ENCODE peak calls at places on chromosomes 6 and 20, in seven cellular contexts. One of them, this sample, is unnamed. For H3K36me3, the result is how much of the 10 kb centered on the place peaks cover.

GRCh38 chr6:816510-817084 is 123.7 kb upstream of the EXOC2 start:
- DNase-seq in neuronal stem cell: no peak
- DNase-seq in hepatocyte: no peak
- DNase-seq in mesenchymal stem cell: no peak
- DNase-seq in IMR-90: no peak
- DNase-seq in astrocyte: no peak
- DNase-seq in GM12878: no peak
- DNase-seq in this sample: no peak

GRCh38 chr20:2693286-2693995 is 861 bp downstream of the EBF4 start:
- DNase-seq in neuronal stem cell: no peak
- DNase-seq in hepatocyte: peak
- DNase-seq in mesenchymal stem cell: peak
- DNase-seq in IMR-90: no peak
- DNase-seq in astrocyte: no peak
- DNase-seq in GM12878: no peak
- DNase-seq in this sample: no peak

GRCh38 chr6:33305052-33305451 is 6.3 kb upstream of the RGL2 start:
- DNase-seq in neuronal stem cell: no peak
- DNase-seq in hepatocyte: no peak
- DNase-seq in mesenchymal stem cell: no peak
- DNase-seq in IMR-90: no peak
- DNase-seq in astrocyte: no peak
- DNase-seq in GM12878: no peak
- DNase-seq in this sample: no peak

GRCh38 chr6:51398064-51398740 is 579.5 kb downstream of the TFAP2B start:
- DNase-seq in neuronal stem cell: no peak
- DNase-seq in hepatocyte: no peak
- DNase-seq in mesenchymal stem cell: no peak
- DNase-seq in IMR-90: no peak
- DNase-seq in astrocyte: peak
- DNase-seq in GM12878: peak
- DNase-seq in this sample: no peak

GRCh38 chr6:79821859-79822258 is 125.5 kb downstream of the ELOVL4 start:
- DNase-seq in neuronal stem cell: no peak
- DNase-seq in hepatocyte: peak
- DNase-seq in mesenchymal stem cell: peak
- DNase-seq in IMR-90: peak
- DNase-seq in astrocyte: no peak
- DNase-seq in GM12878: no peak
- DNase-seq in this sample: no peak

GRCh38 chr20:36682311-36682710 is 36.3 kb upstream of the SLA2 start:
- DNase-seq in neuronal stem cell: no peak
- DNase-seq in hepatocyte: no peak
- DNase-seq in mesenchymal stem cell: no peak
- DNase-seq in IMR-90: no peak
- DNase-seq in astrocyte: no peak
- DNase-seq in GM12878: no peak
- DNase-seq in this sample: no peak

GRCh38 chr20:38581013-38581412 is at the start of gene ADIG:
- DNase-seq in neuronal stem cell: no peak
- DNase-seq in hepatocyte: no peak
- DNase-seq in mesenchymal stem cell: no peak
- DNase-seq in IMR-90: no peak
- DNase-seq in astrocyte: no peak
- DNase-seq in GM12878: no peak
- DNase-seq in this sample: no peak

GRCh38 chr6:155126727-155127439 is 131.8 kb downstream of the TIAM2 start:
- DNase-seq in neuronal stem cell: no peak
- DNase-seq in hepatocyte: peak
- DNase-seq in mesenchymal stem cell: peak
- DNase-seq in IMR-90: peak
- DNase-seq in astrocyte: peak
- DNase-seq in GM12878: no peak
- DNase-seq in this sample: no peak

GRCh38 chr6:168314948-168315347 is 4.6 kb downstream of the DACT2 start:
- DNase-seq in neuronal stem cell: no peak
- DNase-seq in hepatocyte: peak
- DNase-seq in mesenchymal stem cell: no peak
- DNase-seq in IMR-90: no peak
- DNase-seq in astrocyte: no peak
- DNase-seq in GM12878: no peak
- DNase-seq in this sample: no peak

GRCh38 chr6:127435717-127436220 is 23.4 kb downstream of the KIAA0408 start:
- DNase-seq in neuronal stem cell: no peak
- DNase-seq in hepatocyte: no peak
- DNase-seq in mesenchymal stem cell: no peak
- DNase-seq in IMR-90: no peak
- DNase-seq in astrocyte: no peak
- DNase-seq in GM12878: no peak
- DNase-seq in this sample: no peak

GRCh38 chr6:31690231-31691077 is 9.6 kb upstream of the LY6G5C start:
- DNase-seq in neuronal stem cell: no peak
- DNase-seq in hepatocyte: peak
- DNase-seq in mesenchymal stem cell: no peak
- DNase-seq in IMR-90: no peak
- DNase-seq in astrocyte: no peak
- DNase-seq in GM12878: no peak
- DNase-seq in this sample: no peak

GRCh38 chr20:59568509-59569024 is 35.8 kb upstream of the PHACTR3 start:
- DNase-seq in neuronal stem cell: no peak
- DNase-seq in hepatocyte: no peak
- DNase-seq in mesenchymal stem cell: no peak
- DNase-seq in IMR-90: no peak
- DNase-seq in astrocyte: no peak
- DNase-seq in GM12878: no peak
- DNase-seq in this sample: no peak

GRCh38 chr20:13649548-13649947 is 10.8 kb upstream of the TASP1 start:
- DNase-seq in neuronal stem cell: no peak
- DNase-seq in hepatocyte: peak
- DNase-seq in mesenchymal stem cell: peak
- DNase-seq in IMR-90: no peak
- DNase-seq in astrocyte: peak
- DNase-seq in GM12878: no peak
- DNase-seq in this sample: no peak

GRCh38 chr6:73728548-73729205 is 32.7 kb downstream of the CD109 start:
- DNase-seq in neuronal stem cell: no peak
- DNase-seq in hepatocyte: no peak
- DNase-seq in mesenchymal stem cell: no peak
- DNase-seq in IMR-90: no peak
- DNase-seq in astrocyte: no peak
- DNase-seq in GM12878: peak
- DNase-seq in this sample: no peak

GRCh38 chr6:109523478-109523877 is 40.5 kb upstream of the ZBTB24 start:
- DNase-seq in neuronal stem cell: no peak
- DNase-seq in hepatocyte: no peak
- DNase-seq in mesenchymal stem cell: no peak
- DNase-seq in IMR-90: peak
- DNase-seq in astrocyte: peak
- DNase-seq in GM12878: no peak
- DNase-seq in this sample: no peak

GRCh38 chr6:56399250-56399671 is 151.9 kb upstream of the COL21A1 start:
- DNase-seq in neuronal stem cell: no peak
- DNase-seq in hepatocyte: peak
- DNase-seq in mesenchymal stem cell: no peak
- DNase-seq in IMR-90: peak
- DNase-seq in astrocyte: peak
- DNase-seq in GM12878: no peak
- DNase-seq in this sample: no peak

GRCh38 chr20:15818651-15819071 is 754.6 kb downstream of the KIF16B start:
- DNase-seq in neuronal stem cell: no peak
- DNase-seq in hepatocyte: no peak
- DNase-seq in mesenchymal stem cell: no peak
- DNase-seq in IMR-90: no peak
- DNase-seq in astrocyte: no peak
- DNase-seq in GM12878: no peak
- DNase-seq in this sample: no peak

GRCh38 chr20:63328026-63328700 is 33.0 kb downstream of the CHRNA4 start:
- DNase-seq in neuronal stem cell: no peak
- DNase-seq in hepatocyte: no peak
- DNase-seq in mesenchymal stem cell: no peak
- DNase-seq in IMR-90: no peak
- DNase-seq in astrocyte: no peak
- DNase-seq in GM12878: no peak
- DNase-seq in this sample: no peak

GRCh38 chr6:29938746-29939508 is 3.4 kb upstream of the HLA-A start:
- DNase-seq in neuronal stem cell: no peak
- DNase-seq in hepatocyte: no peak
- DNase-seq in mesenchymal stem cell: no peak
- DNase-seq in IMR-90: no peak
- DNase-seq in astrocyte: no peak
- DNase-seq in GM12878: no peak
- DNase-seq in this sample: no peak

GRCh38 chr6:155084431-155085123 is 89.5 kb downstream of the TIAM2 start:
- DNase-seq in neuronal stem cell: no peak
- DNase-seq in hepatocyte: no peak
- DNase-seq in mesenchymal stem cell: no peak
- DNase-seq in IMR-90: peak
- DNase-seq in astrocyte: peak
- DNase-seq in GM12878: no peak
- DNase-seq in this sample: no peak

GRCh38 chr6:44035621-44036020 is 91.6 kb downstream of the MRPL14 start:
- DNase-seq in neuronal stem cell: no peak
- DNase-seq in hepatocyte: no peak
- DNase-seq in mesenchymal stem cell: peak
- DNase-seq in IMR-90: peak
- DNase-seq in astrocyte: no peak
- DNase-seq in GM12878: no peak
- DNase-seq in this sample: no peak

GRCh38 chr6:109920911-109921310 is 57.2 kb upstream of the GPR6 start:
- DNase-seq in neuronal stem cell: no peak
- DNase-seq in hepatocyte: no peak
- DNase-seq in mesenchymal stem cell: no peak
- DNase-seq in IMR-90: no peak
- DNase-seq in astrocyte: no peak
- DNase-seq in GM12878: no peak
- DNase-seq in this sample: no peak

GRCh38 chr6:12160350-12160749 is 129.8 kb upstream of the EDN1 start:
- DNase-seq in neuronal stem cell: no peak
- DNase-seq in hepatocyte: no peak
- DNase-seq in mesenchymal stem cell: peak
- DNase-seq in IMR-90: peak
- DNase-seq in astrocyte: peak
- DNase-seq in GM12878: no peak
- DNase-seq in this sample: no peak

GRCh38 chr6:143884161-143884560 is 19.9 kb downstream of the ZC2HC1B start:
- DNase-seq in neuronal stem cell: no peak
- DNase-seq in hepatocyte: no peak
- DNase-seq in mesenchymal stem cell: no peak
- DNase-seq in IMR-90: peak
- DNase-seq in astrocyte: no peak
- DNase-seq in GM12878: no peak
- DNase-seq in this sample: no peak

GRCh38 chr6:143885116-143885515 is 20.8 kb downstream of the ZC2HC1B start:
- DNase-seq in neuronal stem cell: no peak
- DNase-seq in hepatocyte: no peak
- DNase-seq in mesenchymal stem cell: no peak
- DNase-seq in IMR-90: no peak
- DNase-seq in astrocyte: no peak
- DNase-seq in GM12878: no peak
- DNase-seq in this sample: no peak
- H2AFZ ChIP-seq in neuronal stem cell: no peak
- H2AFZ ChIP-seq in hepatocyte: no peak
- H2AFZ ChIP-seq in mesenchymal stem cell: no peak
- H2AFZ ChIP-seq in IMR-90: no peak
- H2AFZ ChIP-seq in astrocyte: no peak
- H2AFZ ChIP-seq in GM12878: no peak
- H2AFZ ChIP-seq in this sample: no peak

GRCh38 chr20:5950271-5951031 is at the start of the genes MCM8 and TRMT6:
- DNase-seq in neuronal stem cell: peak
- DNase-seq in hepatocyte: peak
- DNase-seq in mesenchymal stem cell: peak
- DNase-seq in IMR-90: peak
- DNase-seq in astrocyte: peak
- DNase-seq in GM12878: peak
- DNase-seq in this sample: peak
- H3K36me3 ChIP-seq in neuronal stem cell: half or more
- H3K36me3 ChIP-seq in hepatocyte: under half
- H3K36me3 ChIP-seq in mesenchymal stem cell: under half
- H3K36me3 ChIP-seq in IMR-90: under half
- H3K36me3 ChIP-seq in astrocyte: under half
- H3K36me3 ChIP-seq in GM12878: under half
- H3K36me3 ChIP-seq in this sample: half or more

DNA sequence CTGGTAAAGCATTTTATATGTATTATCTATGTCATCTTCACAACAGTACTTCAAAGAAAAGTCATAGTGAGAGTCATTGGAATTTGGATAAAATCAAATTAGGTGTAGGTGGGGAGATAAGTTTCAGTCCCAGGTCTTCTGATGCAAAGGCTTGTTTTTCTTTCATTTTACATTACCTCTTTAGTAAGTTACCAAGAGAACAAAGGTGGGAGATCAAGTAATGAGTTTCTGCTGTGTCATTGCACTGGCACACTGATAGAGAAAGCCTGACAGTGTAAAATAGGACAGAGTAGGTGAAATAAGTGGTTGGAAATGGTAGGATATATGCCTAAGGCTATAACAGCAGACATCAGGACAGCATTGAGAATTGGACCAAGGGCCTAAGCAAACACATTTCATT is 250.4 kb downstream of the NKAIN2 start:
- DNase-seq in neuronal stem cell: no peak
- DNase-seq in hepatocyte: no peak
- DNase-seq in mesenchymal stem cell: no peak
- DNase-seq in IMR-90: no peak
- DNase-seq in astrocyte: no peak
- DNase-seq in GM12878: no peak
- DNase-seq in this sample: no peak
- H3K4me2 ChIP-seq in neuronal stem cell: no peak
- H3K4me2 ChIP-seq in hepatocyte: no peak
- H3K4me2 ChIP-seq in mesenchymal stem cell: no peak
- H3K4me2 ChIP-seq in IMR-90: no peak
- H3K4me2 ChIP-seq in astrocyte: no peak
- H3K4me2 ChIP-seq in GM12878: no peak
- H3K4me2 ChIP-seq in this sample: no peak

DNA sequence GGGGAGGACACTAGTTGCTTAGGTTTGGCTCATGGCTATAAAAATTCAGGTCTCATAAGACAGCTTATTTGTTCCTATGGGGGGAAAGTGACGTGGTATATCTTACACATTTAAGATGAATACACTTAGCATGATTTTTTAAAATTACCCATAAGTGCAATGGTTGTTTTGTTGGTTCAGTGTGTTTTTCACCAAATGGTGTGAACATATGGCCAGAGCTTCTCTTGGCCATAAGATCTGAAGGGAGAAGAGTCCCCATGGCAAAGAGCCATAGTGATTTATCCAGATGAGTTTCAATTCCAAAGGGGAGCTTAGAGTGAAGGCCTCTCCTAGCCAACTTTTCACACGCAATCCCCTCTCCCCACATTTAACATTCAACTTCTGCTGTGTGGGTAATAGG is 107.6 kb downstream of the TMEM242 start:
- DNase-seq in neuronal stem cell: no peak
- DNase-seq in hepatocyte: no peak
- DNase-seq in mesenchymal stem cell: no peak
- DNase-seq in IMR-90: no peak
- DNase-seq in astrocyte: no peak
- DNase-seq in GM12878: no peak
- DNase-seq in this sample: no peak
- H2AFZ ChIP-seq in neuronal stem cell: no peak
- H2AFZ ChIP-seq in hepatocyte: no peak
- H2AFZ ChIP-seq in mesenchymal stem cell: no peak
- H2AFZ ChIP-seq in IMR-90: no peak
- H2AFZ ChIP-seq in astrocyte: no peak
- H2AFZ ChIP-seq in GM12878: no peak
- H2AFZ ChIP-seq in this sample: no peak